ENCODE peak calls at places on chromosome 6, in eight cellular contexts. W is adrenal gland, R is H54, T is stomach, H is erythroblast, B is IMR-90, L is A549, A is HCT116. Q is an unnamed sample.

GRCh38 chr6:10510592-10511367 is 10.4 kb upstream of the GCNT2 start:
- DNase-seq in A (peak), R (peak), T (peak), B (peak), H (peak), L (peak), W (peak), Q (no peak)

GRCh38 chr6:16278048-16278724 is 39.8 kb downstream of the GMPR start:
- DNase-seq in L (no peak), W (no peak), T (no peak), R (peak), B (peak), A (peak), H (no peak), Q (no peak)

GRCh38 chr6:21079468-21080048 is 514.0 kb upstream of the SOX4 start:
- DNase-seq in B (peak), H (no peak), T (no peak), A (no peak), L (no peak), R (no peak), W (peak), Q (no peak)

GRCh38 chr6:6105472-6106036 is 98.8 kb upstream of the NRN1 start:
- DNase-seq in T (no peak), L (no peak), R (no peak), H (peak), B (no peak), W (no peak), A (peak), Q (no peak)

GRCh38 chr6:159978291-159979135 is 9.6 kb downstream of the IGF2R start:
- DNase-seq in H (no peak), L (no peak), B (no peak), T (no peak), W (no peak), A (no peak), R (no peak), Q (no peak)

GRCh38 chr6:40950986-40951730 is 87.9 kb downstream of the UNC5CL start:
- DNase-seq in R (peak), B (peak), T (no peak), A (no peak), L (no peak), H (no peak), W (no peak), Q (no peak)

GRCh38 chr6:127352519-127352918 is 9.1 kb upstream of the ECHDC1 start:
- DNase-seq in A (no peak), B (no peak), H (no peak), L (no peak), R (no peak), W (no peak), T (no peak), Q (no peak)

GRCh38 chr6:85436939-85437495 is 12.9 kb upstream of the NT5E start:
- DNase-seq in W (no peak), R (no peak), L (no peak), A (no peak), T (no peak), B (no peak), H (no peak), Q (no peak)

GRCh38 chr6:17015551-17016381 is 86.1 kb upstream of the STMND1 start:
- DNase-seq in W (peak), R (no peak), H (peak), A (no peak), B (no peak), L (no peak), T (no peak), Q (no peak)

GRCh38 chr6:21459646-21460045 is 133.9 kb upstream of the SOX4 start:
- DNase-seq in A (no peak), H (no peak), W (no peak), T (no peak), B (no peak), R (no peak), L (no peak), Q (no peak)

GRCh38 chr6:40011844-40012243 is 77.6 kb upstream of the MOCS1 start:
- DNase-seq in W (no peak), B (no peak), R (no peak), A (no peak), H (no peak), L (no peak), T (no peak), Q (no peak)

GRCh38 chr6:45132683-45133294 is 195.3 kb upstream of the RUNX2 start:
- DNase-seq in H (no peak), R (no peak), B (no peak), A (no peak), W (no peak), L (no peak), T (no peak), Q (no peak)

GRCh38 chr6:149031545-149032317 is 284.9 kb downstream of the UST start:
- DNase-seq in L (peak), T (no peak), B (peak), A (peak), H (no peak), R (peak), W (peak), Q (no peak)
- TF ChIP-seq POLR2A in L (peak), T (no peak), B (no peak), A (no peak), H (no peak), R (peak), W (peak), Q (no peak)

GRCh38 chr6:111943723-111944122 is 70.5 kb upstream of the FYN start:
- DNase-seq in A (no peak), T (no peak), B (no peak), R (no peak), L (no peak), W (no peak), H (no peak), Q (no peak)
- TF ChIP-seq POLR2A in A (no peak), T (no peak), B (no peak), R (no peak), L (no peak), W (no peak), H (no peak), Q (no peak)

DNA sequence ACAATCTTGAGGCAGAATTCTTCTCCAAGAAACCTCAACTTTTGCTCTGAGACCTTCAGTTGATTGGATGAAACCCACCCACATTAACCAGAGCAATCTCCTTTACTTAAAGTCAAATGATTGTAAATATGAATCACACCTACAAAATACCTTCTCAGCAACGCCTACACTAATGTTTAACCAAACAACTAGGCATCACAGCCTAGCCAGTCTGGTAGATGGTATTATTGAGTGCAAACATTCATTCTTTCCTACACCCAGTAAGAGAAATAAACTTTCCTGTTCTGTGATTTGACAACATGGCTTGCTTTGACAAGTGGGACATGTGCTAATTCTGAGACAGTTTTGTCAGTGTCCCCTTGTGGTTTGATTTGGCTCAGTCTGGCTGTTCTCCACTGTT is 252.2 kb downstream of the HACE1 start:
- DNase-seq in W (no peak), A (no peak), L (no peak), H (no peak), R (no peak), B (no peak), T (no peak), Q (no peak)
- TF ChIP-seq POLR2A in W (no peak), A (no peak), L (no peak), H (no peak), R (no peak), B (no peak), T (no peak), Q (no peak)

DNA sequence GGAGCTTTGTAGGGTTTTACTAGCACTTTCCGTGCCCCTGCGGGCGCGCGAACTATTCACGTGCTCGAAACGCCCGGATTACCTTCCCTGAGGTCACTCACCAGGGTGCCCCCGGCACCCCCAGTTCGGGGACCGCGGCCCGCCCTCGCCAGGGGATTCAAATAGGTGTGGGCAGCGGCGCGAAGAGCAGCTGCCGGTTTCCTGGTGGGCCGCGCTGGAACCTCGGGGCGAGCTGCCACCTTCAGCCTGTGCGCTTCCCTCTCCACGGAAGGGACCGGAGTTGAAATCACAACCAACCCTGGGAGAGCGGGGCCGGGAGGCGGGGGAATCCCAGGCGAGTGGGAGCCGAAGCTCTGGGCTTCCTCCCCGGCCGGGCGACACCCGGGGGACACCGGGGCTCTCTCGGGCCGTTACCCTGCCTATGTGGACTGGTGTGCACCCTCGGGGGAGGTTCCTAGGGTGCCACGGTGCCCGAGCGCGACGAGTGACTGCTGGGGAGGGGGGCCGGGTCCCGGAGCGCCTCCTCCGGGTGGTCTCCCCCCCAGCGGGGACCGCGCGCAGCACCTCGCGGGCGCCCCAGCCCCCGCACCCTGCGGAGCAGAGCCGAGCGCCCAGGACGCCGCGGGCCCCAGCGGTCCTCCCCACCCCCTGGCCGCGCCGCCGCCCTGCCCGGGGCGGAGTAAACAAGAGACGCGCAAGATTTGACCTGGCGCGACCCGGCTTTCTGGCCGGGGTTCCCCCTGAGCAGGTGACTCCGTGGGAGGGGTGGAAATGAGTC is 2.1 kb upstream of the HIVEP2 start:
- DNase-seq in B (peak), W (peak), L (peak), R (peak), A (no peak), H (peak), T (peak), Q (peak)
- TF ChIP-seq POLR2A in B (peak), W (peak), L (no peak), R (peak), A (peak), H (peak), T (no peak), Q (no peak)

GRCh38 chr6:108295676-108296075 is 822 bp downstream of the AFG1L start:
- DNase-seq in T (no peak), A (no peak), R (no peak), W (no peak), B (no peak), L (no peak), H (peak), Q (no peak)

GRCh38 chr6:108293527-108294296 is 1.1 kb upstream of the AFG1L start:
- DNase-seq in B (no peak), L (no peak), A (no peak), W (no peak), R (no peak), H (no peak), T (no peak), Q (no peak)

GRCh38 chr6:108294297-108294786 is 512 bp upstream of the AFG1L start:
- DNase-seq in T (no peak), L (no peak), B (no peak), R (no peak), H (no peak), A (no peak), W (no peak), Q (no peak)

GRCh38 chr6:108294787-108295625 is at the start of gene AFG1L:
- DNase-seq in T (peak), W (peak), R (peak), L (peak), A (peak), B (peak), H (peak), Q (peak)
- TF ChIP-seq POLR2A in T (no peak), W (peak), R (peak), L (peak), A (no peak), B (peak), H (peak), Q (no peak)

GRCh38 chr6:43174263-43175112 is 3.4 kb downstream of the SRF start:
- DNase-seq in H (peak), R (peak), T (peak), A (peak), B (peak), L (peak), W (peak), Q (peak)
- TF ChIP-seq POLR2A in H (peak), R (peak), T (no peak), A (no peak), B (peak), L (no peak), W (peak), Q (no peak)